ENCODE peak calls at places on chromosomes 1 and 21, in ten cellular contexts. G, T, L, B, W, O, N, D, C and X are unnamed samples.

GRCh38 chr1:21900766-21901472 is 36.2 kb downstream of the HSPG2 start:
- DNase-seq in L (no peak), O (no peak), D (no peak), T (no peak), N (no peak), W (no peak), C (no peak), B (no peak), G (no peak), X (no peak)

GRCh38 chr1:110339427-110340206 is 440 bp downstream of the RBM15 start:
- DNase-seq in O (peak), T (peak), N (peak), G (peak), D (peak), B (no peak), L (peak), C (peak), W (peak), X (peak)

GRCh38 chr1:192810253-192810880 is 1.5 kb downstream of the RGS2 start:
- DNase-seq in T (no peak), W (no peak), B (peak), O (no peak), L (no peak), N (peak), C (peak), G (no peak), D (no peak), X (peak)

GRCh38 chr1:24923485-24924113 is 6.5 kb downstream of the RUNX3 start:
- DNase-seq in T (no peak), W (no peak), L (no peak), C (no peak), O (no peak), D (no peak), N (no peak), G (no peak), B (no peak), X (peak)

GRCh38 chr1:45172015-45172414 is 34.4 kb downstream of the ZSWIM5 start:
- DNase-seq in L (no peak), W (no peak), O (no peak), B (no peak), D (no peak), C (no peak), T (no peak), N (peak), G (peak), X (no peak)

GRCh38 chr1:22436948-22437347 is 14.7 kb upstream of the ZBTB40 start:
- DNase-seq in N (no peak), T (no peak), C (no peak), G (no peak), L (no peak), B (no peak), O (no peak), D (no peak), W (no peak), X (no peak)

GRCh38 chr1:244710474-244711062 is 57.6 kb downstream of the DESI2 start:
- DNase-seq in C (no peak), G (no peak), B (no peak), T (no peak), L (no peak), N (no peak), O (no peak), W (no peak), D (no peak), X (no peak)

GRCh38 chr1:44803312-44804095 is 3.3 kb downstream of the PLK3 start:
- DNase-seq in T (no peak), N (no peak), C (no peak), G (no peak), L (no peak), W (no peak), B (no peak), D (no peak), O (no peak), X (no peak)

GRCh38 chr21:15850645-15851044 is 120.9 kb downstream of the USP25 start:
- DNase-seq in T (no peak), L (peak), G (peak), N (peak), D (peak), C (no peak), O (no peak), W (no peak), B (no peak), X (no peak)

GRCh38 chr1:58011978-58012377 is 534.5 kb downstream of the OMA1 start:
- DNase-seq in W (no peak), C (no peak), T (no peak), B (no peak), N (no peak), L (no peak), G (no peak), D (no peak), O (no peak), X (no peak)